ENCODE peak calls at places on chromosome 14, in seven cellular contexts. T is T-helper 1 cell; N is AG20443; O is stimulated activated CD4-positive, alpha-beta T cell treated with anti-CD3 and anti-CD28 coated beads, TNF-alpha, amount 100 ng/mL, for 48 hours; X is cardiac fibroblast; B is ACHN; Z is iris pigment epithelial cell. W is an unnamed sample.

GRCh38 chr14:45949479-45949878 is 696.5 kb upstream of the MIS18BP1 start:
- DNase-seq in T (no peak), B (no peak), X (no peak), O (no peak), Z (no peak), N (no peak), W (no peak)

GRCh38 chr14:20219033-20219432 is 4.5 kb upstream of the OR11H6 start:
- DNase-seq in Z (no peak), X (peak), N (no peak), T (no peak), B (no peak), O (no peak), W (no peak)

GRCh38 chr14:76710093-76711010 is 50.9 kb upstream of the VASH1 start:
- DNase-seq in N (peak), B (peak), O (peak), Z (peak), T (peak), X (peak), W (peak)

GRCh38 chr14:100080206-100080605 is 15.0 kb downstream of the EVL start:
- DNase-seq in T (no peak), B (no peak), N (no peak), O (no peak), X (no peak), Z (no peak), W (no peak)

GRCh38 chr14:90815817-90816662 is at the start of gene TTC7B:
- DNase-seq in X (no peak), O (no peak), N (peak), Z (no peak), T (no peak), B (peak), W (no peak)

GRCh38 chr14:74599201-74599809 is 12.7 kb downstream of the LTBP2 start:
- DNase-seq in Z (peak), N (no peak), O (no peak), B (no peak), T (no peak), X (no peak), W (peak)

GRCh38 chr14:36646664-36647416 is 14.8 kb upstream of the PAX9 start:
- DNase-seq in X (no peak), Z (no peak), O (no peak), B (no peak), N (peak), T (no peak), W (no peak)

GRCh38 chr14:76698191-76698590 is 63.1 kb upstream of the VASH1 start:
- DNase-seq in X (no peak), B (no peak), O (no peak), Z (no peak), N (no peak), T (no peak), W (no peak)

GRCh38 chr14:100440758-100441203 is 117.6 kb downstream of the SLC25A47 start:
- DNase-seq in T (no peak), X (peak), O (no peak), B (no peak), Z (peak), N (no peak), W (peak)

GRCh38 chr14:88554458-88555286 is at the start of gene PTPN21:
- DNase-seq in X (peak), N (peak), T (no peak), Z (peak), B (peak), O (no peak), W (peak)

GRCh38 chr14:99389171-99389826 is 91.4 kb downstream of the SETD3 start:
- DNase-seq in N (peak), T (peak), X (peak), Z (peak), O (peak), B (peak), W (peak)

GRCh38 chr14:95515523-95516517 is 630 bp downstream of the SYNE3 start:
- DNase-seq in N (peak), B (peak), X (peak), Z (no peak), T (peak), O (peak), W (no peak)

GRCh38 chr14:99430491-99430890 is 50.2 kb downstream of the SETD3 start:
- DNase-seq in X (peak), B (no peak), T (peak), Z (peak), O (no peak), N (no peak), W (no peak)

GRCh38 chr14:24052656-24053547 is 1.1 kb downstream of the CARMIL3 start:
- DNase-seq in O (no peak), B (no peak), X (no peak), T (no peak), Z (no peak), N (no peak), W (no peak)

GRCh38 chr14:105315211-105315721 is 718 bp downstream of the PACS2 start:
- DNase-seq in N (no peak), O (no peak), X (no peak), Z (peak), B (peak), T (peak), W (peak)

GRCh38 chr14:94392510-94392935 is 4.1 kb upstream of the SERPINA1 start:
- DNase-seq in X (peak), N (peak), O (peak), T (no peak), B (no peak), Z (peak), W (peak)

GRCh38 chr14:33589334-33589733 is 361.5 kb downstream of the EGLN3 start:
- DNase-seq in Z (peak), X (peak), B (no peak), N (peak), T (no peak), O (no peak), W (peak)

GRCh38 chr14:53952533-53952932 is 4.1 kb downstream of the BMP4 start:
- DNase-seq in N (no peak), T (no peak), X (no peak), Z (no peak), B (no peak), O (no peak), W (no peak)

GRCh38 chr14:50744242-50744641 is 76.1 kb upstream of the SAV1 start:
- DNase-seq in O (no peak), Z (no peak), N (no peak), B (no peak), X (no peak), T (no peak), W (no peak)

GRCh38 chr14:105090493-105091334 is 25.5 kb upstream of the GPR132 start:
- DNase-seq in N (peak), T (peak), Z (peak), B (peak), X (peak), O (peak), W (peak)

GRCh38 chr14:73289729-73290128 is 52.4 kb downstream of the PAPLN start:
- DNase-seq in Z (peak), T (no peak), B (no peak), X (no peak), N (peak), O (no peak), W (no peak)

GRCh38 chr14:102419716-102420115 is 57.0 kb downstream of the TECPR2 start:
- DNase-seq in O (no peak), N (no peak), T (no peak), X (no peak), B (no peak), Z (no peak), W (no peak)

GRCh38 chr14:105854600-105855245 is 328.3 kb downstream of the TMEM121 start:
- DNase-seq in X (no peak), T (no peak), O (no peak), B (no peak), Z (no peak), N (no peak), W (no peak)

GRCh38 chr14:74579447-74580274 is 32.4 kb downstream of the LTBP2 start:
- DNase-seq in B (peak), Z (peak), O (no peak), N (peak), X (peak), T (no peak), W (peak)

GRCh38 chr14:45492876-45493275 is 239.9 kb upstream of the MIS18BP1 start:
- DNase-seq in N (no peak), Z (no peak), X (no peak), B (no peak), O (no peak), T (no peak), W (no peak)

GRCh38 chr14:25350802-25351201 is 300.9 kb upstream of the STXBP6 start:
- DNase-seq in N (no peak), T (no peak), O (no peak), B (no peak), X (no peak), Z (no peak), W (no peak)

GRCh38 chr14:103545219-103545914 is 16.4 kb downstream of the TRMT61A start:
- DNase-seq in Z (no peak), T (no peak), X (no peak), O (no peak), B (no peak), N (no peak), W (no peak)

GRCh38 chr14:104739546-104740516 is 13.1 kb upstream of the SIVA1 start:
- DNase-seq in O (no peak), Z (no peak), B (no peak), X (no peak), T (no peak), N (no peak), W (no peak)

GRCh38 chr14:71322660-71323250 is 415.5 kb downstream of the PCNX1 start:
- DNase-seq in T (no peak), N (peak), X (peak), Z (peak), O (no peak), B (peak), W (peak)

GRCh38 chr14:90381999-90382451 is 14.8 kb upstream of the CALM1 start:
- DNase-seq in T (no peak), O (no peak), N (no peak), Z (no peak), X (no peak), B (no peak), W (no peak)

GRCh38 chr14:77140937-77141591 is 527 bp downstream of the ZDHHC22 start:
- DNase-seq in X (peak), Z (peak), B (peak), O (no peak), N (peak), T (no peak), W (no peak)

GRCh38 chr14:81474156-81474492 is 59.5 kb downstream of the SEL1L start:
- DNase-seq in N (no peak), Z (no peak), X (no peak), O (no peak), B (no peak), T (no peak), W (no peak)

GRCh38 chr14:22986508-22987054 is 4.2 kb upstream of the AJUBA start:
- DNase-seq in Z (peak), X (peak), B (peak), T (peak), O (peak), N (peak), W (peak)

GRCh38 chr14:101858791-101859537 is 97.5 kb downstream of the PPP2R5C start:
- DNase-seq in X (no peak), Z (no peak), N (no peak), B (no peak), O (no peak), T (no peak), W (no peak)

GRCh38 chr14:72892879-72893635 is 844 bp downstream of the DPF3 start:
- DNase-seq in N (peak), X (peak), B (peak), T (peak), Z (peak), O (no peak), W (no peak)

GRCh38 chr14:38366374-38366773 is 110.5 kb upstream of the CLEC14A start:
- DNase-seq in O (no peak), N (no peak), T (no peak), X (peak), Z (peak), B (no peak), W (no peak)